ENCODE peak calls at places on chromosomes 3 and 15, in seven cellular contexts. Z is neuronal stem cell, V is GM23248, E is left ventricle myocardium inferior, W is testis, C is dorsolateral prefrontal cortex, F is fibroblast of lung. U is an unnamed sample.

GRCh38 chr15:99963096-99963825 is 230.0 kb upstream of the LYSMD4 start:
- DNase-seq in V (peak; percentile 18), F (no peak), W (peak; percentile 0), C (no peak), E (no peak), Z (no peak), U (no peak)

GRCh38 chr15:28003302-28004037 is 95.6 kb downstream of the OCA2 start:
- DNase-seq in E (no peak), C (no peak), Z (no peak), W (no peak), V (no peak), F (no peak), U (no peak)

GRCh38 chr15:61584410-61584809 is 355.3 kb upstream of the RORA start:
- DNase-seq in V (peak; percentile 15), E (no peak), Z (no peak), F (peak; percentile 20), C (no peak), W (no peak), U (peak; percentile 49)

GRCh38 chr3:72733676-72734075 is 114.6 kb downstream of the SHQ1 start:
- DNase-seq in C (no peak), F (no peak), W (no peak), E (no peak), Z (no peak), V (no peak), U (no peak)

GRCh38 chr15:29172742-29173725 is 96.6 kb downstream of the NSMCE3 start:
- DNase-seq in F (no peak), V (no peak), E (no peak), Z (no peak), W (no peak), C (no peak), U (no peak)

GRCh38 chr3:179098388-179099077 is 26.9 kb upstream of the ZMAT3 start:
- DNase-seq in F (peak; percentile 73), W (no peak), Z (no peak), V (peak; percentile 72), E (no peak), C (no peak), U (no peak)

GRCh38 chr15:73374599-73374998 is 5.8 kb upstream of the HCN4 start:
- DNase-seq in V (no peak), C (no peak), Z (no peak), E (peak; percentile 86), W (no peak), F (no peak), U (no peak)

GRCh38 chr15:66085128-66085527 is 168.4 kb downstream of the MEGF11 start:
- DNase-seq in E (no peak), V (no peak), Z (no peak), F (no peak), W (no peak), C (no peak), U (peak; percentile 87)

GRCh38 chr3:104549099-104549714 is 817.5 kb upstream of the ALCAM start:
- DNase-seq in Z (no peak), V (no peak), C (no peak), F (no peak), W (no peak), E (no peak), U (no peak)

GRCh38 chr3:126136428-126137220 is 43.8 kb downstream of the ALDH1L1 start:
- DNase-seq in E (no peak), Z (no peak), C (peak; percentile 12), F (no peak), W (peak; percentile 2), V (no peak), U (no peak)

GRCh38 chr3:46349484-46350261 is 4.2 kb upstream of the CCR2 start:
- DNase-seq in W (no peak), Z (no peak), E (no peak), V (no peak), C (no peak), F (no peak), U (no peak)

GRCh38 chr3:169661567-169662214 is 1.8 kb downstream of the MECOM start:
- DNase-seq in E (peak; percentile 41), Z (peak; percentile 55), W (no peak), C (no peak), V (peak; percentile 63), F (peak; percentile 51), U (peak; percentile 48)

GRCh38 chr15:90547545-90547944 is 17.8 kb downstream of the CRTC3 start:
- DNase-seq in E (no peak), C (no peak), V (no peak), W (no peak), F (no peak), Z (no peak), U (no peak)

GRCh38 chr3:196150481-196150880 is 60.7 kb downstream of the ZDHHC19 start:
- DNase-seq in F (no peak), Z (no peak), E (no peak), C (no peak), V (no peak), W (no peak), U (no peak)

GRCh38 chr3:167882057-167882667 is 146.6 kb downstream of the SERPINI1 start:
- DNase-seq in Z (no peak), F (peak; percentile 79), V (peak; percentile 77), E (no peak), C (no peak), W (no peak), U (peak; percentile 73)

GRCh38 chr3:163043074-163043473 is 1546.5 kb downstream of the OTOL1 start:
- DNase-seq in C (no peak), W (peak; percentile 32), Z (no peak), E (no peak), F (peak; percentile 25), V (peak; percentile 31), U (no peak)

DNA sequence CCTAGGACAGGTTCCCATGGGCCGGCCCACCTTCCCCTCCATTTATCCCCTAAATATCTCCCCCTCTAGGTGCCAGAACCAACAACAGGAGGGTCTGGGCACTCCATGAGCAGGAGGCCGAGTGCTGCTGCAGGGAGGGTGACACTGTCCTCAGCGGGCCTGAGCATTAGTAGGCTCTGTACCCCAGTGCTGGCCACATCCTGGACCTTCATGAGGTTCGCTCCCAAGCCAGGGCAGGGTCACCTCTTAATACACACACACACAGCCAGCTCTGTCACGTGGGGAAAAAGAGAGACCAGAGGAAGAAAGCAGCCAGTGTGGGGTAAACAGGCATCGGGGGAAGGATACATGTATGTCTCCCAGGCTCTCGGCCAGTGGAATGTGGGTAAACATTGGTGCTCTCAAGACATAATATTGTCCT is 27.9 kb upstream of the SEMA3F start:
- DNase-seq in Z (no peak), E (no peak), W (no peak), F (no peak), V (no peak), C (no peak), U (no peak)
- H3K27ac ChIP-seq in Z (no peak overlapping the region), E (no peak overlapping the region), W (no peak overlapping the region), F (no peak overlapping the region), V (no peak overlapping the region), C (no peak overlapping the region), U (no peak overlapping the region)

GRCh38 chr3:66053783-66054094 is 15.0 kb upstream of the MAGI1 start:
- DNase-seq in Z (no peak), V (no peak), F (no peak), W (no peak), C (no peak), E (no peak), U (no peak)

GRCh38 chr3:66053009-66053782 is 14.5 kb upstream of the MAGI1 start:
- DNase-seq in V (peak; percentile 30), F (no peak), W (peak; percentile 21), Z (no peak), E (peak; percentile 29), C (no peak), U (no peak)

GRCh38 chr3:66055319-66055718 is 16.6 kb upstream of the MAGI1 start:
- DNase-seq in E (no peak), V (no peak), F (no peak), C (no peak), Z (no peak), W (no peak), U (no peak)
- H3K27ac ChIP-seq in E (no peak overlapping the region), V (no peak overlapping the region), F (no peak overlapping the region), C (no peak overlapping the region), Z (no peak overlapping the region), W (no peak overlapping the region), U (no peak overlapping the region)

DNA sequence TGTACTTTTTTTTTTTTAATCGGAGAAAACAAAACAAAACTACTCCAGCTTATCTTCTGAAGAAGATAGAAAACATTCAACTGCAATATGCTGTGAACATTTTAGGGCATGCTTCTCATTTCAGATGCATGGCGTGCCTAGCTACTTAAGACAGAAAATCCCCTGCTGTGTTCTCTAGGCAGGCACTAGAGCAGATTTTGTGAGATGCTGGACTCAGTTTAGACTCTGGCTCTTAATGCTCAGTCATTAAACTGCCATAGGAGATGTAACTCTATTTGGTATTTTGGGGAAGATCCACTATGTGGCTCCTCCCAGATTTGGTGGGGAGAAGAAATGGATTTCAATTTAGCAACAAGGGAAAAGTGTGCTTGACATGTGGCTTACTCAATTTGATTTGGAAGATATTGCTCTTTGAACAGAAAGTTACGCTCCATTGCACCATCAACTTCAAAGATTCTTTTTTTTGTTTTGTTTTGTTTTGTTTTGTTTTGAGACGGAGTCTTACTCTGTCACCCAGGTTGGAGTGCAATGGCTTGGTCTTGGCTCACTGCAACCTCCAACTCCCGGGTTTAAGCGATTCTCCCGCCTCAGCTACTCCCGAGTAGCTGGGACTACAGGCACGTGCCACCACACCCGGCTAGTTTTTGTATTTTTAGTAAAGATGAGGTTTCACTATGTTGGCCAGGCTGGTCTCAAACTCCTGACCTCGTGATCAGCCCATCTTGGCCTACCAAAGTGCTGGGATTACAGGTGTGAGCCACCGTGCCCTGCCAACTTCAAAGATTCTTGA is 62.0 kb upstream of the LEKR1 start:
- DNase-seq in Z (no peak), W (no peak), C (no peak), F (no peak), V (no peak), E (no peak), U (no peak)
- H3K27ac ChIP-seq in Z (no peak overlapping the region), W (no peak overlapping the region), C (no peak overlapping the region), F (no peak overlapping the region), V (peak overlapping the region; percentile 66), E (no peak overlapping the region), U (no peak overlapping the region)

GRCh38 chr15:59867436-59867835 is 136.7 kb upstream of the FOXB1 start:
- DNase-seq in V (no peak), E (no peak), F (no peak), Z (no peak), W (no peak), C (no peak), U (no peak)

GRCh38 chr15:59866642-59867041 is 137.5 kb upstream of the FOXB1 start:
- DNase-seq in Z (no peak), V (no peak), F (no peak), W (no peak), C (no peak), E (no peak), U (peak; percentile 44)

DNA sequence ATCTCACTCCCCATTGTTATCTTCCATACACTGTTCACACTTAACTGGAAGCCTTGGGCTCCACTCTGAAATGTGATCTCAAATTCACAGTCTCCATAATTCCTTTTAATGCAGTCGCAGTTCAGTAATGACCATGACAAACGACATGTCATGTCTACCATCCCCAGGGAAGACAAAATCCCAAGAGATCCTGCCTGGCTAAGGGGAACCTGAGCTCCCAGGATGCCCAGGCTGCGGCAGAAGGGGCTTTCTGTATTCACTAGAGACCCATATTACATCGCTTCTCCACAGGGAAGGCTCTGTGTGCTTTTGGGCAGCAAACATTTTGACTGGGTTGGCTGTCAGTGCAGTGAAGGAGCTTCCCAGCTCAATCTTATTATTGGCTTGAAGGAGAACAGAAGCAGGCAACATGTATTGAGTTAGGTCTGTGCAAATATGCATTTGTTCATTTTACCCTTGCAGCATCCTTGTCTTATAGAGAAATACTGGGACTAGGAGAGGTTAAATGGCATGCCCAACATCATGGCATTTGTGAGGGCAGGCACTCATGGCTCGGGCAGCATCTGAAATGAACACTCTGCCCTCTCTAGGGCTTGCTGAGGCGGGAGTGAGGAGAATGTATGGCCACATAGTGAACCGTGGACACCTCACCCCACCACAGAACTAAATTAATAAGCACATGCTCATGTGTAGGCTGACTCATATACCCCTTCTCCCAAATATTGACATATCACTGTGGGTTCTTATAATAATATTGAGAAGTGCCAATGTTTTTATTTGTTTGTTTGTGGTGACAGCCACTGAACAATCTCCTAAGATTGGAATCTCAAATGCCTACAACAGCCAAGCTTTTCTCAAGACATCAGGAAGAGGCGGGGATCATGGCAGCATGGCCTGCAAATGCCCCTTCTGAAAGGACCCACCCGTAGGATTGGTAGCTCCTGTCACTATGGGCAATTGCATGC is 141.6 kb upstream of the FOXB1 start:
- DNase-seq in C (no peak), E (no peak), F (no peak), Z (no peak), W (no peak), V (no peak), U (no peak)
- H3K27ac ChIP-seq in C (no peak overlapping the region), E (no peak overlapping the region), F (no peak overlapping the region), Z (no peak overlapping the region), W (no peak overlapping the region), V (no peak overlapping the region), U (no peak overlapping the region)